ENCODE peak calls at places on chromosomes 7 and 10, in four cellular contexts. I, K, U and E are unnamed samples.

GRCh38 chr10:125083576-125083920 is 76.8 kb downstream of the CTBP2 start:
- DNase-seq in I (no peak), U (no peak), K (no peak), E (peak; percentile 71)

GRCh38 chr7:3065724-3066143 is 22.1 kb upstream of the CARD11 start:
- DNase-seq in I (peak; percentile 55), K (no peak), U (no peak), E (peak; percentile 13)

GRCh38 chr10:79385392-79385795 is 38.1 kb downstream of the PPIF start:
- DNase-seq in U (no peak), I (no peak), K (peak; percentile 82), E (no peak)

GRCh38 chr10:77279207-77279606 is 358.4 kb downstream of the KCNMA1 start:
- DNase-seq in K (no peak), I (no peak), U (no peak), E (no peak)

GRCh38 chr10:17387861-17388503 is 66.4 kb downstream of the ST8SIA6 start:
- DNase-seq in U (no peak), K (no peak), I (peak; percentile 92), E (peak; percentile 8)

GRCh38 chr10:80187465-80188409 is 17.6 kb downstream of the ANXA11 start:
- DNase-seq in K (no peak), U (peak; percentile 99), I (no peak), E (no peak)

GRCh38 chr7:55570939-55571338 is 1.4 kb downstream of the VOPP1 start:
- DNase-seq in U (no peak), K (no peak), I (no peak), E (peak; percentile 81)

GRCh38 chr10:48464121-48464870 is 140.6 kb downstream of the ARHGAP22 start:
- DNase-seq in K (peak; percentile 79), I (no peak), U (no peak), E (no peak)

GRCh38 chr10:129696636-129697035 is 229.6 kb downstream of the MGMT start:
- DNase-seq in U (no peak), I (no peak), K (no peak), E (no peak)

GRCh38 chr10:120948889-120949382 is 97.8 kb downstream of the WDR11 start:
- DNase-seq in I (no peak), K (no peak), U (no peak), E (peak; percentile 92)

GRCh38 chr10:45437587-45438456 is 63.8 kb downstream of the ALOX5 start:
- DNase-seq in I (no peak), K (no peak), U (peak; percentile 51), E (no peak)

GRCh38 chr7:105388373-105389089 is at the start of gene SRPK2:
- DNase-seq in I (peak; percentile 84), K (peak; percentile 95), U (peak; percentile 19), E (peak; percentile 92)

GRCh38 chr10:29578457-29578856 is 56.3 kb downstream of the SVIL start:
- DNase-seq in I (no peak), K (no peak), U (no peak), E (no peak)

GRCh38 chr7:27153526-27153925 is 1.1 kb upstream of the HOXA3 start:
- DNase-seq in U (no peak), K (peak; percentile 62), I (no peak), E (no peak)

GRCh38 chr7:38548605-38549004 is 82.6 kb downstream of the AMPH start:
- DNase-seq in U (no peak), I (no peak), K (no peak), E (no peak)

GRCh38 chr7:603152-603941 is 83.7 kb upstream of the PDGFA start:
- DNase-seq in U (peak; percentile 34), K (no peak), I (no peak), E (no peak)

GRCh38 chr7:48421357-48421756 is 250.1 kb downstream of the ABCA13 start:
- DNase-seq in K (no peak), U (no peak), I (no peak), E (peak; percentile 81)

GRCh38 chr7:63925262-63925625 is 73.4 kb upstream of the ZNF722 start:
- DNase-seq in I (no peak), U (peak; percentile 40), K (no peak), E (no peak)

GRCh38 chr7:157651366-157652160 is 314.8 kb downstream of the DNAJB6 start:
- DNase-seq in U (no peak), I (no peak), K (no peak), E (no peak)

GRCh38 chr10:119498889-119499864 is 43.3 kb downstream of the RGS10 start:
- DNase-seq in U (no peak), K (no peak), I (no peak), E (no peak)

GRCh38 chr7:20440472-20441105 is 109.9 kb downstream of the ITGB8 start:
- DNase-seq in K (no peak), U (no peak), I (peak; percentile 47), E (peak; percentile 35)

GRCh38 chr7:25675789-25676474 is 447.6 kb upstream of the NPVF start:
- DNase-seq in K (no peak), U (no peak), I (no peak), E (no peak)

GRCh38 chr7:2609001-2609411 is 22.8 kb upstream of the TTYH3 start:
- DNase-seq in I (no peak), K (no peak), U (peak; percentile 67), E (no peak)

GRCh38 chr7:50826371-50827172 is 43.9 kb upstream of the GRB10 start:
- DNase-seq in U (no peak), K (peak; percentile 59), I (no peak), E (peak; percentile 82)

GRCh38 chr7:98232276-98232585 is 19.8 kb downstream of the TECPR1 start:
- DNase-seq in U (no peak), I (no peak), K (no peak), E (no peak)

GRCh38 chr7:143980746-143981510 is 19.2 kb upstream of the OR6B1 start:
- DNase-seq in I (no peak), U (no peak), K (no peak), E (no peak)

GRCh38 chr7:41224063-41224763 is 478.7 kb downstream of the INHBA start:
- DNase-seq in I (peak; percentile 45), K (no peak), U (no peak), E (no peak)

GRCh38 chr10:3468919-3469638 is 296.5 kb upstream of the PITRM1 start:
- DNase-seq in I (no peak), K (peak; percentile 89), U (no peak), E (peak; percentile 91)

GRCh38 chr7:128035712-128036111 is 4.5 kb upstream of the LRRC4 start:
- DNase-seq in I (no peak), U (no peak), K (no peak), E (peak; percentile 58)

GRCh38 chr10:130924138-130924819 is 387.2 kb downstream of the TCERG1L start:
- DNase-seq in I (no peak), U (no peak), K (no peak), E (no peak)

GRCh38 chr10:121695731-121696464 is 97.7 kb upstream of the FGFR2 start:
- DNase-seq in U (no peak), I (peak; percentile 53), K (no peak), E (peak; percentile 49)

GRCh38 chr10:78934499-78934898 is 134.3 kb upstream of the ZMIZ1 start:
- DNase-seq in I (no peak), K (no peak), U (no peak), E (no peak)

GRCh38 chr7:96023376-96023775 is 251.0 kb downstream of the DYNC1I1 start:
- DNase-seq in I (no peak), K (no peak), U (no peak), E (no peak)

GRCh38 chr7:49776994-49777393 is 3.6 kb downstream of the VWC2 start:
- DNase-seq in U (no peak), K (no peak), I (no peak), E (no peak)

GRCh38 chr7:125122225-125122624 is 192.6 kb upstream of the POT1 start:
- DNase-seq in I (no peak), U (no peak), K (no peak), E (no peak)

GRCh38 chr10:72016608-72017310 is 52.6 kb downstream of the CHST3 start:
- DNase-seq in K (no peak), U (no peak), I (no peak), E (peak; percentile 23)